ENCODE peak calls at places on chromosomes 7 and 10, in ten cellular contexts. L is body of pancreas; E is heart left ventricle; F is vagina; V is CD4-positive, alpha-beta memory T cell; P is neural progenitor cell; A is upper lobe of left lung; U is cardiac muscle cell; H is iPS DF 6.9; D is left ventricle myocardium inferior. N is an unnamed sample.

GRCh38 chr7:3267928-3268690 is 32.9 kb upstream of the SDK1 start:
- DNase-seq in L (peak; percentile 13), F (no peak), P (no peak), A (no peak), V (no peak), E (no peak), U (no peak), H (no peak), D (no peak), N (no peak)

GRCh38 chr7:70571403-70571911 is 560.5 kb upstream of the GALNT17 start:
- DNase-seq in E (no peak), U (no peak), F (no peak), L (no peak), V (no peak), P (no peak), H (no peak), A (no peak), D (no peak), N (no peak)

GRCh38 chr7:128912281-128912680 is 1.8 kb upstream of the KCP start:
- DNase-seq in A (no peak), U (no peak), D (no peak), E (no peak), L (no peak), H (no peak), V (no peak), F (no peak), P (no peak), N (peak; percentile 69)

GRCh38 chr10:77087406-77087805 is 550.2 kb downstream of the KCNMA1 start:
- DNase-seq in V (no peak), D (no peak), A (no peak), P (no peak), E (no peak), F (no peak), U (no peak), H (no peak), L (no peak), N (no peak)

GRCh38 chr10:48779077-48779476 is 94.4 kb downstream of the WDFY4 start:
- DNase-seq in L (no peak), H (no peak), P (no peak), F (peak; percentile 55), V (no peak), E (no peak), U (no peak), A (no peak), D (no peak), N (peak; percentile 47)

GRCh38 chr10:125783957-125784356 is 8.3 kb upstream of the MMP21 start:
- DNase-seq in L (no peak), H (no peak), U (no peak), P (no peak), D (no peak), V (no peak), E (no peak), F (no peak), A (no peak), N (peak; percentile 9)

GRCh38 chr7:75740846-75741497 is 2.2 kb upstream of the HIP1 start:
- DNase-seq in V (no peak), A (no peak), H (no peak), E (peak; percentile 69), P (peak; percentile 33), F (no peak), L (peak; percentile 67), U (no peak), D (peak; percentile 42), N (no peak)

GRCh38 chr10:120927352-120927751 is 76.2 kb downstream of the WDR11 start:
- DNase-seq in L (no peak), A (no peak), H (no peak), E (no peak), V (no peak), F (no peak), U (no peak), P (no peak), D (no peak), N (no peak)

GRCh38 chr10:77159538-77160110 is 478.0 kb downstream of the KCNMA1 start:
- DNase-seq in P (no peak), V (no peak), L (no peak), E (no peak), D (no peak), A (no peak), U (no peak), H (no peak), F (no peak), N (no peak)

GRCh38 chr7:50068850-50069551 is 24.0 kb downstream of the ZPBP start:
- DNase-seq in D (no peak), L (peak; percentile 74), V (peak; percentile 44), F (no peak), E (no peak), U (no peak), A (no peak), P (no peak), H (peak; percentile 55), N (no peak)

GRCh38 chr7:122329145-122329802 is 24.7 kb upstream of the FEZF1 start:
- DNase-seq in H (no peak), V (no peak), D (no peak), P (peak; percentile 97), U (no peak), F (no peak), A (no peak), E (no peak), L (no peak), N (no peak)

GRCh38 chr7:140691368-140692045 is 5.0 kb upstream of the NDUFB2 start:
- DNase-seq in U (no peak), F (no peak), H (no peak), P (peak; percentile 18), E (no peak), L (no peak), D (no peak), V (no peak), A (no peak), N (no peak)

GRCh38 chr7:2666130-2666529 is 21.9 kb upstream of the AMZ1 start:
- DNase-seq in H (no peak), E (no peak), P (no peak), L (no peak), D (no peak), F (no peak), A (no peak), U (no peak), V (no peak), N (no peak)

GRCh38 chr10:63657812-63658211 is 136.6 kb downstream of the REEP3 start:
- DNase-seq in L (no peak), E (no peak), U (no peak), P (no peak), A (no peak), H (no peak), D (no peak), V (no peak), F (no peak), N (no peak)

GRCh38 chr10:1169981-1170866 is 114.0 kb downstream of the WDR37 start:
- DNase-seq in U (no peak), L (no peak), D (no peak), F (no peak), V (no peak), A (peak; percentile 34), H (no peak), P (no peak), E (no peak), N (no peak)

GRCh38 chr7:41943098-41943577 is 240.2 kb upstream of the INHBA start:
- DNase-seq in V (peak; percentile 42), E (peak; percentile 80), P (peak; percentile 90), D (peak; percentile 81), L (peak; percentile 76), A (peak; percentile 95), F (no peak), U (peak; percentile 87), H (peak; percentile 66), N (peak; percentile 88)

GRCh38 chr7:88147341-88147740 is 72.5 kb downstream of the SRI start:
- DNase-seq in H (no peak), E (no peak), L (no peak), D (no peak), V (no peak), P (no peak), U (no peak), A (no peak), F (no peak), N (no peak)

GRCh38 chr7:124489082-124489819 is 276.3 kb downstream of the GPR37 start:
- DNase-seq in A (no peak), L (no peak), H (no peak), U (no peak), V (no peak), P (no peak), E (no peak), F (no peak), D (no peak), N (no peak)

DNA sequence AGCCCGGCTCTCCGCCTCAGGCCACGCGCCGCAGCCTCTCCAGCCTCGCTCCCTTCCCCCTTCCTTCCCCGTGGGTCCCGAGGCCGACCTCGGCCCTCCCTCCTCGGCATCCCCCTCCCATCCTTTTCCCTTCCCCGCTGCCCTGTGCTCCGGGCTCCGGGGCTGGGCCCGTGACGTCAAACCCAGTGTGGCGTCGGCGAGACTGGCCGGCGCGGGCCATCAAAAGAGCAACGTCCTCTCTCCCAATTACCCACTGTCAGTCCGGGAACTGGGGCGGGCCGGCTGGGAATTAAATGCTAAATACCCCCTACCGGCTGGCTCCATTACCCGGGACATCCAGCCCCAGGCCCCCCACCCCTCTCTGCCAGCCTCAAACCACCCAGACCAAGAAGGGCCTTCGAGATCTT is 2.6 kb upstream of the GATA3 start:
- DNase-seq in A (peak; percentile 63), H (no peak), F (no peak), D (no peak), V (no peak), L (no peak), E (no peak), P (peak; percentile 91), U (no peak), N (no peak)
- H3K4me3 ChIP-seq in A (no peak overlapping the region), H (peak overlapping the region; percentile 34), F (peak overlapping the region; percentile 48), D (peak overlapping the region; percentile 67), V (no peak overlapping the region), L (no peak overlapping the region), E (peak overlapping the region; percentile 50), P (peak overlapping the region; percentile 44), U (peak overlapping the region; percentile 38), N (peak overlapping the region; percentile 72)

GRCh38 chr10:3467052-3467906 is 294.7 kb upstream of the PITRM1 start:
- DNase-seq in D (peak; percentile 82), F (no peak), L (peak; percentile 56), A (peak; percentile 24), U (no peak), V (no peak), P (peak; percentile 32), E (peak; percentile 89), H (no peak), N (peak; percentile 89)
- H3K27ac ChIP-seq in D (peak overlapping the region; percentile 94), F (peak overlapping the region; percentile 96), L (peak overlapping the region; percentile 77), A (peak overlapping the region; percentile 89), U (no peak overlapping the region), V (no peak overlapping the region), P (no peak overlapping the region), E (peak overlapping the region; percentile 94), H (no peak overlapping the region), N (peak overlapping the region; percentile 93)

DNA sequence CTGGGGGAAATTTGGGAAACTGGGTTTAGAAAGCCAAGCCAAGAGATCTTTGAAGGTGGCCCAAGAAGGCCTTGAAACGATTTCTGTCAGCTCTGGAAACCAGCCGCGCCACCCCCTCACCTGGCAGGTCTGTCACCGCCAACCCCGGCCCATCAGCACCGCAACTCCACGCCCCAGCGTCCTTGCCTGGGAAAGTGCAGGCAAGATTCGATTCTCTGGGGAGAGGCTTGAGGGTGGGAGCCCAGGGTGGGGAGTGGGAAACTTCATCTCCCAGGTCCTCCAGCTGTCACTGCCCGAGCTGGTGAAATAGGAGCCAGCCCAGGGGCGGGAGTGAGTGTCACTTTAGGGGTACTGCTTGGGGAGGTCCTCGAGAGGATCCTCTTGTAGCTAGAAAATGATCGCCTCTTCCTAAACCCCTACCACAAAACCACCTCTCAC is 2.2 kb downstream of the ZNF467 start:
- DNase-seq in F (no peak), P (no peak), L (peak; percentile 70), V (no peak), U (no peak), E (no peak), D (peak; percentile 34), A (peak; percentile 73), H (no peak), N (no peak)
- H3K4me3 ChIP-seq in F (peak overlapping the region; percentile 60), P (peak overlapping the region; percentile 88), L (peak overlapping the region; percentile 1), V (peak overlapping the region; percentile 60), U (peak overlapping the region; percentile 27), E (peak overlapping the region; percentile 89), D (peak overlapping the region; percentile 81), A (no peak overlapping the region), H (peak overlapping the region; percentile 18), N (peak overlapping the region; percentile 76)

GRCh38 chr7:12898004-12898403 is 210.6 kb downstream of the ARL4A start:
- DNase-seq in P (no peak), H (no peak), U (no peak), A (no peak), L (no peak), D (no peak), E (no peak), V (no peak), F (no peak), N (no peak)
- H3K27ac ChIP-seq in P (no peak overlapping the region), H (no peak overlapping the region), U (no peak overlapping the region), A (no peak overlapping the region), L (no peak overlapping the region), D (no peak overlapping the region), E (no peak overlapping the region), V (no peak overlapping the region), F (no peak overlapping the region), N (no peak overlapping the region)